ENCODE peak calls at places on chromosomes 6 and 20, in eight cellular contexts. One of them, this sample, is unnamed.

GRCh38 chr6:30847971-30848441 is 36.3 kb upstream of the DDR1 start:
- DNase-seq in T-cell: no peak
- DNase-seq in stomach: no peak
- DNase-seq in HT1080: no peak
- DNase-seq in NCI-H524 treated with DMSO at 0.1 percent for 48 hours: no peak
- DNase-seq in colonic mucosa: no peak
- DNase-seq in SK-MEL-5: no peak
- DNase-seq in non-pigmented ciliary epithelial cell: no peak
- DNase-seq in this sample: no peak

GRCh38 chr6:40695114-40695513 is 108.0 kb upstream of the LRFN2 start:
- DNase-seq in HT1080: peak
- DNase-seq in SK-MEL-5: peak
- DNase-seq in T-cell: no peak
- DNase-seq in NCI-H524 treated with DMSO at 0.1 percent for 48 hours: peak
- DNase-seq in colonic mucosa: no peak
- DNase-seq in stomach: no peak
- DNase-seq in non-pigmented ciliary epithelial cell: no peak
- DNase-seq in this sample: no peak

GRCh38 chr6:131398176-131398575 is 174.8 kb upstream of the ARG1 start:
- DNase-seq in colonic mucosa: no peak
- DNase-seq in non-pigmented ciliary epithelial cell: no peak
- DNase-seq in NCI-H524 treated with DMSO at 0.1 percent for 48 hours: no peak
- DNase-seq in stomach: no peak
- DNase-seq in HT1080: no peak
- DNase-seq in SK-MEL-5: no peak
- DNase-seq in T-cell: no peak
- DNase-seq in this sample: no peak

GRCh38 chr6:131135244-131136020 is at the start of gene AKAP7:
- DNase-seq in stomach: peak
- DNase-seq in T-cell: peak
- DNase-seq in NCI-H524 treated with DMSO at 0.1 percent for 48 hours: peak
- DNase-seq in HT1080: peak
- DNase-seq in non-pigmented ciliary epithelial cell: no peak
- DNase-seq in colonic mucosa: peak
- DNase-seq in SK-MEL-5: peak
- DNase-seq in this sample: no peak

GRCh38 chr20:50330504-50331313 is 140.1 kb downstream of the CEBPB start:
- DNase-seq in HT1080: peak
- DNase-seq in SK-MEL-5: no peak
- DNase-seq in T-cell: no peak
- DNase-seq in NCI-H524 treated with DMSO at 0.1 percent for 48 hours: no peak
- DNase-seq in colonic mucosa: no peak
- DNase-seq in stomach: no peak
- DNase-seq in non-pigmented ciliary epithelial cell: no peak
- DNase-seq in this sample: no peak

GRCh38 chr6:29831776-29832175 is 4.2 kb downstream of the HLA-G start:
- DNase-seq in T-cell: no peak
- DNase-seq in HT1080: no peak
- DNase-seq in colonic mucosa: no peak
- DNase-seq in SK-MEL-5: no peak
- DNase-seq in NCI-H524 treated with DMSO at 0.1 percent for 48 hours: no peak
- DNase-seq in stomach: no peak
- DNase-seq in non-pigmented ciliary epithelial cell: no peak
- DNase-seq in this sample: no peak

GRCh38 chr6:36327226-36328009 is 9.3 kb downstream of the BNIP5 start:
- DNase-seq in colonic mucosa: no peak
- DNase-seq in NCI-H524 treated with DMSO at 0.1 percent for 48 hours: peak
- DNase-seq in HT1080: no peak
- DNase-seq in T-cell: no peak
- DNase-seq in SK-MEL-5: no peak
- DNase-seq in non-pigmented ciliary epithelial cell: no peak
- DNase-seq in stomach: no peak
- DNase-seq in this sample: no peak

GRCh38 chr20:10239954-10240353 is 21.3 kb downstream of the SNAP25 start:
- DNase-seq in colonic mucosa: peak
- DNase-seq in SK-MEL-5: peak
- DNase-seq in NCI-H524 treated with DMSO at 0.1 percent for 48 hours: no peak
- DNase-seq in HT1080: peak
- DNase-seq in T-cell: no peak
- DNase-seq in non-pigmented ciliary epithelial cell: no peak
- DNase-seq in stomach: peak
- DNase-seq in this sample: no peak

GRCh38 chr20:34074101-34074760 is 37.8 kb downstream of the EIF2S2 start:
- DNase-seq in HT1080: peak
- DNase-seq in T-cell: no peak
- DNase-seq in SK-MEL-5: no peak
- DNase-seq in stomach: no peak
- DNase-seq in colonic mucosa: no peak
- DNase-seq in NCI-H524 treated with DMSO at 0.1 percent for 48 hours: no peak
- DNase-seq in non-pigmented ciliary epithelial cell: no peak
- DNase-seq in this sample: no peak

GRCh38 chr6:87881342-87881895 is 166.2 kb upstream of the SPACA1 start:
- DNase-seq in colonic mucosa: no peak
- DNase-seq in HT1080: no peak
- DNase-seq in stomach: no peak
- DNase-seq in T-cell: no peak
- DNase-seq in non-pigmented ciliary epithelial cell: no peak
- DNase-seq in SK-MEL-5: no peak
- DNase-seq in NCI-H524 treated with DMSO at 0.1 percent for 48 hours: no peak
- DNase-seq in this sample: no peak

GRCh38 chr6:36028088-36028886 is 679 bp downstream of the MAPK14 start:
- DNase-seq in T-cell: peak
- DNase-seq in stomach: peak
- DNase-seq in non-pigmented ciliary epithelial cell: no peak
- DNase-seq in SK-MEL-5: peak
- DNase-seq in NCI-H524 treated with DMSO at 0.1 percent for 48 hours: no peak
- DNase-seq in colonic mucosa: peak
- DNase-seq in HT1080: peak
- DNase-seq in this sample: no peak

GRCh38 chr6:44263357-44264100 is 1.8 kb downstream of the NFKBIE start:
- DNase-seq in stomach: no peak
- DNase-seq in colonic mucosa: peak
- DNase-seq in T-cell: no peak
- DNase-seq in SK-MEL-5: no peak
- DNase-seq in NCI-H524 treated with DMSO at 0.1 percent for 48 hours: no peak
- DNase-seq in HT1080: no peak
- DNase-seq in non-pigmented ciliary epithelial cell: no peak
- DNase-seq in this sample: no peak

GRCh38 chr6:128235556-128235955 is 284.8 kb downstream of the PTPRK start:
- DNase-seq in non-pigmented ciliary epithelial cell: no peak
- DNase-seq in SK-MEL-5: no peak
- DNase-seq in T-cell: no peak
- DNase-seq in stomach: no peak
- DNase-seq in colonic mucosa: no peak
- DNase-seq in HT1080: no peak
- DNase-seq in NCI-H524 treated with DMSO at 0.1 percent for 48 hours: no peak
- DNase-seq in this sample: no peak

GRCh38 chr6:20259316-20260049 is 47.2 kb upstream of the MBOAT1 start:
- DNase-seq in non-pigmented ciliary epithelial cell: no peak
- DNase-seq in HT1080: no peak
- DNase-seq in colonic mucosa: no peak
- DNase-seq in NCI-H524 treated with DMSO at 0.1 percent for 48 hours: no peak
- DNase-seq in T-cell: no peak
- DNase-seq in stomach: no peak
- DNase-seq in SK-MEL-5: no peak
- DNase-seq in this sample: no peak

GRCh38 chr20:59622496-59622895 is 18.2 kb downstream of the PHACTR3 start:
- DNase-seq in T-cell: no peak
- DNase-seq in HT1080: no peak
- DNase-seq in SK-MEL-5: no peak
- DNase-seq in colonic mucosa: no peak
- DNase-seq in non-pigmented ciliary epithelial cell: no peak
- DNase-seq in stomach: no peak
- DNase-seq in NCI-H524 treated with DMSO at 0.1 percent for 48 hours: no peak
- DNase-seq in this sample: no peak

GRCh38 chr6:108113557-108114519 is 39.3 kb upstream of the OSTM1 start:
- DNase-seq in colonic mucosa: no peak
- DNase-seq in NCI-H524 treated with DMSO at 0.1 percent for 48 hours: no peak
- DNase-seq in T-cell: no peak
- DNase-seq in HT1080: peak
- DNase-seq in SK-MEL-5: peak
- DNase-seq in non-pigmented ciliary epithelial cell: no peak
- DNase-seq in stomach: no peak
- DNase-seq in this sample: no peak

GRCh38 chr20:44990425-44990824 is 24.1 kb downstream of the STK4 start:
- DNase-seq in stomach: no peak
- DNase-seq in NCI-H524 treated with DMSO at 0.1 percent for 48 hours: no peak
- DNase-seq in non-pigmented ciliary epithelial cell: no peak
- DNase-seq in T-cell: no peak
- DNase-seq in HT1080: no peak
- DNase-seq in SK-MEL-5: no peak
- DNase-seq in colonic mucosa: no peak
- DNase-seq in this sample: no peak

GRCh38 chr20:8454137-8454712 is 322.2 kb downstream of the PLCB1 start:
- DNase-seq in stomach: no peak
- DNase-seq in colonic mucosa: no peak
- DNase-seq in SK-MEL-5: peak
- DNase-seq in NCI-H524 treated with DMSO at 0.1 percent for 48 hours: no peak
- DNase-seq in T-cell: no peak
- DNase-seq in non-pigmented ciliary epithelial cell: peak
- DNase-seq in HT1080: peak
- DNase-seq in this sample: no peak

GRCh38 chr6:136600818-136601217 is 50.6 kb upstream of the MAP7 start:
- DNase-seq in colonic mucosa: no peak
- DNase-seq in NCI-H524 treated with DMSO at 0.1 percent for 48 hours: no peak
- DNase-seq in HT1080: no peak
- DNase-seq in T-cell: no peak
- DNase-seq in stomach: no peak
- DNase-seq in non-pigmented ciliary epithelial cell: no peak
- DNase-seq in SK-MEL-5: no peak
- DNase-seq in this sample: no peak

GRCh38 chr6:150767585-150768164 is 97.8 kb upstream of the MTHFD1L start:
- DNase-seq in NCI-H524 treated with DMSO at 0.1 percent for 48 hours: no peak
- DNase-seq in T-cell: no peak
- DNase-seq in HT1080: no peak
- DNase-seq in SK-MEL-5: no peak
- DNase-seq in stomach: no peak
- DNase-seq in non-pigmented ciliary epithelial cell: no peak
- DNase-seq in colonic mucosa: no peak
- DNase-seq in this sample: no peak

GRCh38 chr6:152587473-152587872 is 49.7 kb downstream of the SYNE1 start:
- DNase-seq in non-pigmented ciliary epithelial cell: no peak
- DNase-seq in NCI-H524 treated with DMSO at 0.1 percent for 48 hours: no peak
- DNase-seq in colonic mucosa: no peak
- DNase-seq in T-cell: no peak
- DNase-seq in SK-MEL-5: no peak
- DNase-seq in HT1080: no peak
- DNase-seq in stomach: no peak
- DNase-seq in this sample: no peak

GRCh38 chr6:106519460-106520394 is 109.6 kb downstream of the RTN4IP1 start:
- DNase-seq in non-pigmented ciliary epithelial cell: peak
- DNase-seq in SK-MEL-5: peak
- DNase-seq in T-cell: peak
- DNase-seq in NCI-H524 treated with DMSO at 0.1 percent for 48 hours: peak
- DNase-seq in HT1080: peak
- DNase-seq in colonic mucosa: no peak
- DNase-seq in stomach: peak
- DNase-seq in this sample: no peak

GRCh38 chr6:26240157-26240980 is 124.6 kb upstream of the BTN3A2 start:
- DNase-seq in NCI-H524 treated with DMSO at 0.1 percent for 48 hours: no peak
- DNase-seq in HT1080: no peak
- DNase-seq in SK-MEL-5: peak
- DNase-seq in stomach: peak
- DNase-seq in T-cell: peak
- DNase-seq in colonic mucosa: peak
- DNase-seq in non-pigmented ciliary epithelial cell: no peak
- DNase-seq in this sample: no peak

GRCh38 chr6:27161603-27161945 is 85.9 kb upstream of the PRSS16 start:
- DNase-seq in non-pigmented ciliary epithelial cell: no peak
- DNase-seq in colonic mucosa: no peak
- DNase-seq in T-cell: no peak
- DNase-seq in NCI-H524 treated with DMSO at 0.1 percent for 48 hours: no peak
- DNase-seq in SK-MEL-5: no peak
- DNase-seq in HT1080: no peak
- DNase-seq in stomach: no peak
- DNase-seq in this sample: no peak

GRCh38 chr6:20312581-20312980 is 89.1 kb upstream of the E2F3 start:
- DNase-seq in SK-MEL-5: no peak
- DNase-seq in stomach: no peak
- DNase-seq in NCI-H524 treated with DMSO at 0.1 percent for 48 hours: peak
- DNase-seq in colonic mucosa: no peak
- DNase-seq in T-cell: no peak
- DNase-seq in HT1080: no peak
- DNase-seq in non-pigmented ciliary epithelial cell: no peak
- DNase-seq in this sample: no peak

GRCh38 chr20:50798650-50799049 is 3.8 kb downstream of the BCAS4 start:
- DNase-seq in NCI-H524 treated with DMSO at 0.1 percent for 48 hours: no peak
- DNase-seq in HT1080: no peak
- DNase-seq in non-pigmented ciliary epithelial cell: no peak
- DNase-seq in T-cell: no peak
- DNase-seq in SK-MEL-5: no peak
- DNase-seq in stomach: no peak
- DNase-seq in colonic mucosa: no peak
- DNase-seq in this sample: no peak

GRCh38 chr6:111857674-111858337 is 15.4 kb downstream of the FYN start:
- DNase-seq in T-cell: no peak
- DNase-seq in NCI-H524 treated with DMSO at 0.1 percent for 48 hours: no peak
- DNase-seq in colonic mucosa: no peak
- DNase-seq in non-pigmented ciliary epithelial cell: no peak
- DNase-seq in stomach: no peak
- DNase-seq in SK-MEL-5: no peak
- DNase-seq in HT1080: no peak
- DNase-seq in this sample: no peak

This sample was measured in vagina.